ENCODE peak calls at places on chromosomes 11 and 22, in six cellular contexts. One of them, this sample, is unnamed.

GRCh38 chr11:57358543-57358961 is 20.4 kb downstream of the P2RX3 start:
- DNase-seq in MM.1S: no peak
- DNase-seq in neural progenitor cell: no peak
- DNase-seq in GM23248: peak; percentile 29
- DNase-seq in SK-N-SH: no peak
- DNase-seq in HCT116: no peak
- DNase-seq in this sample: peak; percentile 40

GRCh38 chr11:129917231-129917630 is 21.9 kb upstream of the NFRKB start:
- DNase-seq in neural progenitor cell: no peak
- DNase-seq in GM23248: peak; percentile 34
- DNase-seq in HCT116: no peak
- DNase-seq in MM.1S: no peak
- DNase-seq in SK-N-SH: no peak
- DNase-seq in this sample: peak; percentile 60

GRCh38 chr11:33557201-33557600 is 143.4 kb downstream of the C11orf91 start:
- DNase-seq in GM23248: peak; percentile 88
- DNase-seq in MM.1S: no peak
- DNase-seq in HCT116: no peak
- DNase-seq in neural progenitor cell: no peak
- DNase-seq in SK-N-SH: no peak
- DNase-seq in this sample: peak; percentile 87

GRCh38 chr22:44587004-44587793 is 89.2 kb upstream of the RTL6 start:
- DNase-seq in HCT116: no peak
- DNase-seq in MM.1S: no peak
- DNase-seq in SK-N-SH: no peak
- DNase-seq in neural progenitor cell: peak; percentile 65
- DNase-seq in GM23248: peak; percentile 45
- DNase-seq in this sample: peak; percentile 44

GRCh38 chr22:17373839-17374238 is 4.6 kb downstream of the CECR2 start:
- DNase-seq in MM.1S: no peak
- DNase-seq in GM23248: no peak
- DNase-seq in neural progenitor cell: no peak
- DNase-seq in HCT116: no peak
- DNase-seq in SK-N-SH: no peak
- DNase-seq in this sample: no peak

GRCh38 chr22:43128928-43129424 is 14.2 kb downstream of the MCAT start:
- DNase-seq in MM.1S: peak; percentile 92
- DNase-seq in GM23248: no peak
- DNase-seq in SK-N-SH: no peak
- DNase-seq in neural progenitor cell: no peak
- DNase-seq in HCT116: no peak
- DNase-seq in this sample: no peak

GRCh38 chr11:130587658-130588057 is 139.2 kb downstream of the ADAMTS15 start:
- DNase-seq in SK-N-SH: no peak
- DNase-seq in neural progenitor cell: no peak
- DNase-seq in GM23248: no peak
- DNase-seq in MM.1S: no peak
- DNase-seq in HCT116: no peak
- DNase-seq in this sample: no peak

GRCh38 chr11:81966340-81966739 is 767.3 kb downstream of the FAM181B start:
- DNase-seq in SK-N-SH: no peak
- DNase-seq in GM23248: no peak
- DNase-seq in MM.1S: no peak
- DNase-seq in HCT116: no peak
- DNase-seq in neural progenitor cell: no peak
- DNase-seq in this sample: no peak

GRCh38 chr11:1460994-1461805 is 25.4 kb downstream of the MOB2 start:
- DNase-seq in SK-N-SH: no peak
- DNase-seq in GM23248: peak; percentile 37
- DNase-seq in neural progenitor cell: no peak
- DNase-seq in HCT116: no peak
- DNase-seq in MM.1S: no peak
- DNase-seq in this sample: no peak

GRCh38 chr22:35310556-35311550 is 11.2 kb downstream of the TOM1 start:
- DNase-seq in MM.1S: peak; percentile 76
- DNase-seq in neural progenitor cell: peak; percentile 25
- DNase-seq in SK-N-SH: no peak
- DNase-seq in HCT116: no peak
- DNase-seq in GM23248: no peak
- DNase-seq in this sample: peak; percentile 37

GRCh38 chr22:44524806-44525205 is 26.8 kb upstream of the RTL6 start:
- DNase-seq in MM.1S: no peak
- DNase-seq in GM23248: no peak
- DNase-seq in neural progenitor cell: no peak
- DNase-seq in HCT116: no peak
- DNase-seq in SK-N-SH: no peak
- DNase-seq in this sample: no peak

GRCh38 chr11:57424802-57425564 is 1.9 kb downstream of the SLC43A3 start:
- DNase-seq in GM23248: peak; percentile 83
- DNase-seq in SK-N-SH: no peak
- DNase-seq in MM.1S: peak; percentile 61
- DNase-seq in HCT116: no peak
- DNase-seq in neural progenitor cell: peak; percentile 40
- DNase-seq in this sample: peak; percentile 71

GRCh38 chr11:57310630-57311086 is 14.1 kb downstream of the TNKS1BP1 start:
- DNase-seq in GM23248: peak; percentile 67
- DNase-seq in neural progenitor cell: no peak
- DNase-seq in MM.1S: no peak
- DNase-seq in SK-N-SH: no peak
- DNase-seq in HCT116: no peak
- DNase-seq in this sample: no peak

GRCh38 chr11:58928691-58929090 is 10.6 kb upstream of the GLYATL1 start:
- DNase-seq in SK-N-SH: no peak
- DNase-seq in GM23248: no peak
- DNase-seq in neural progenitor cell: no peak
- DNase-seq in MM.1S: no peak
- DNase-seq in HCT116: no peak
- DNase-seq in this sample: no peak

GRCh38 chr11:27296406-27296994 is 66.5 kb downstream of the CCDC34 start:
- DNase-seq in GM23248: peak; percentile 77
- DNase-seq in neural progenitor cell: peak; percentile 62
- DNase-seq in SK-N-SH: peak; percentile 36
- DNase-seq in HCT116: peak; percentile 27
- DNase-seq in MM.1S: peak; percentile 51
- DNase-seq in this sample: peak; percentile 74

GRCh38 chr22:49587987-49588386 is 239.7 kb downstream of the BRD1 start:
- DNase-seq in neural progenitor cell: no peak
- DNase-seq in SK-N-SH: no peak
- DNase-seq in MM.1S: no peak
- DNase-seq in HCT116: no peak
- DNase-seq in GM23248: no peak
- DNase-seq in this sample: no peak

DNA sequence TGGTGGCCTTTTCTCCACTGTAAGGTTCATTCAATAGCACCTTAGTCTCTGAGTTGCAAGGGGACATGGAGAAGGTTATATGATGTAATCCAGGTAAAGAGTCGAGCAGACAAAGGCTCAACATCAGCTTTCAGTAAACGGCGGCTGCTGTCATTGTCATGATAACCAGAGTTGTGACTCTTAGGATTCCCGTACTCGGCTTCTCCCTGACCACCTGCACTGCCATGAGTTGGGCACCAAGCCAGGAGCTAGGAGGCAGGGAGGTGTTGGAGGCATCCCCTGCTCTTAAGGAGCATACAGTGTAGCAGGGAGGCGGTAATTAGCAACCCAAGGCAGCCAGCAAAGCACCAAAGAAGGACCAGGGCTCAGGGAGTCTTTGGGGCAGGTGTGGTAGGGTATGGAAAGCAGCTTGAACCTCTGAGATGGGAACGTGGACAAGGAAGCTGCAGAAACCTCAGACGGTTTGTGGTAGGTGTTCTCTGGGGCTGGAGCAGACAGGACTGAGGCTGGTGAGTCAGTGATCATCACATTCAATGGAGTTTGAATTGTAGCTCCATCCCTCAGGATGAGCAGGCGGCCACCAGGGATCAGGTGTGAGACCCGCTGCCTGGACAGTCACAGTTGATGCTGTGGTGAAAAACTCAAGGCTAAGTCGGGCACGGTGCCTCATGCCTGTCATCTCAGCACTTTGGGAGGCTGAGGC is 31.7 kb downstream of the LIF start:
- DNase-seq in neural progenitor cell: no peak
- DNase-seq in SK-N-SH: no peak
- DNase-seq in MM.1S: no peak
- DNase-seq in HCT116: no peak
- DNase-seq in GM23248: no peak
- DNase-seq in this sample: no peak
- H3K4me2 ChIP-seq in neural progenitor cell: no peak overlapping the region
- H3K4me2 ChIP-seq in SK-N-SH: no peak overlapping the region
- H3K4me2 ChIP-seq in MM.1S: no peak overlapping the region
- H3K4me2 ChIP-seq in HCT116: no peak overlapping the region
- H3K4me2 ChIP-seq in GM23248: no peak overlapping the region
- H3K4me2 ChIP-seq in this sample: no peak overlapping the region

DNA sequence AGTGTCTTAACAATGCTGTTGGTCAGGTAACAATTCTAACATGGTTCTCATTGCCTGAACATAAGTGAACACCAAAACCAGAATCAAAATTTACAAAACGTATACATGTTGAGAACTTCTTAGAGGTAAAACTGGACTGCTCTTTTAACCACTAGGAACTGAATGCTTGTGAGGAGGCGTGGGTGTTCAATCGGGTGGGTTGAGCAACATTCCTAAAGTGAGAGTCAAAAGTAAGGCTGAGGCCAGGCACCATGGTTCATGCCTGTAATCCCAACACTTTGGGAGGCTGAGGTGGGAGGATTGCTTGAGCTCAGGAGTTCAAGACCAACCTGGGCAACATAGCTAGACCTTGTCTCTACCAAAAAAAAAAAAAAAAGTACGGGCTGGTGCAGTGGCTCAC is 11.5 kb downstream of the PPME1 start:
- DNase-seq in GM23248: peak; percentile 25
- DNase-seq in neural progenitor cell: no peak
- DNase-seq in HCT116: no peak
- DNase-seq in MM.1S: no peak
- DNase-seq in SK-N-SH: no peak
- DNase-seq in this sample: peak; percentile 57
- TF ChIP-seq EZH2phosphoT487 in GM23248: no peak
- TF ChIP-seq EZH2phosphoT487 in neural progenitor cell: no peak
- TF ChIP-seq EZH2phosphoT487 in HCT116: no peak
- TF ChIP-seq EZH2phosphoT487 in MM.1S: no peak
- TF ChIP-seq EZH2phosphoT487 in SK-N-SH: no peak
- TF ChIP-seq EZH2phosphoT487 in this sample: no peak

GRCh38 chr11:132493786-132494185 is 1038.5 kb downstream of the OPCML start:
- DNase-seq in SK-N-SH: no peak
- DNase-seq in HCT116: no peak
- DNase-seq in GM23248: no peak
- DNase-seq in neural progenitor cell: no peak
- DNase-seq in MM.1S: no peak
- DNase-seq in this sample: no peak
- H3K9ac ChIP-seq in SK-N-SH: no peak overlapping the region
- H3K9ac ChIP-seq in HCT116: no peak overlapping the region
- H3K9ac ChIP-seq in GM23248: no peak overlapping the region
- H3K9ac ChIP-seq in neural progenitor cell: no peak overlapping the region
- H3K9ac ChIP-seq in MM.1S: no peak overlapping the region
- H3K9ac ChIP-seq in this sample: no peak overlapping the region

DNA sequence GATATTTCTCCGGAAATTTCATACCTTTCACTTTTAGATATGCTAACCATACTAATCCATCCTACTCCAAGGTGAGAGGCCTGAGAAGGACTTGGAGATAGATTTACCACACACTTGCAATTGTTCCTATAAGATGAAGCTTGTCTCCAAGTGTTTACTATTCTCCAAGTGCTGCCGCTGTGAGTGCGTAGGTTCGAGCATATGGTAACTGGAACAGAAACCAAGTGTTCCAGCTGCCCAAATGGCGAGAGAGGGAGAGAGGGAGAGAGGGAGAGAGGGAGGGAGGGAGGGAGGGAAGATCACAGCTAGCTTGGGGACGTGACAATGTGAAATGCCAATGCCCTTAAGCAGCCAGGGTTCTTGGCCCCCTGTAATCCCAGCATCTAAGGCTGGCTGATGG is 21.5 kb downstream of the ASCC2 start:
- DNase-seq in MM.1S: no peak
- DNase-seq in SK-N-SH: no peak
- DNase-seq in neural progenitor cell: no peak
- DNase-seq in HCT116: no peak
- DNase-seq in GM23248: no peak
- DNase-seq in this sample: no peak
- H3K4me2 ChIP-seq in MM.1S: no peak overlapping the region
- H3K4me2 ChIP-seq in SK-N-SH: no peak overlapping the region
- H3K4me2 ChIP-seq in neural progenitor cell: no peak overlapping the region
- H3K4me2 ChIP-seq in HCT116: no peak overlapping the region
- H3K4me2 ChIP-seq in GM23248: no peak overlapping the region
- H3K4me2 ChIP-seq in this sample: no peak overlapping the region

GRCh38 chr11:121654506-121655480 is 202.0 kb upstream of the SORL1-AS1 start:
- DNase-seq in HCT116: no peak
- DNase-seq in SK-N-SH: no peak
- DNase-seq in GM23248: peak; percentile 61
- DNase-seq in neural progenitor cell: no peak
- DNase-seq in MM.1S: no peak
- DNase-seq in this sample: peak; percentile 83
- TF ChIP-seq EZH2phosphoT487 in HCT116: no peak
- TF ChIP-seq EZH2phosphoT487 in SK-N-SH: no peak
- TF ChIP-seq EZH2phosphoT487 in GM23248: no peak
- TF ChIP-seq EZH2phosphoT487 in neural progenitor cell: no peak
- TF ChIP-seq EZH2phosphoT487 in MM.1S: no peak
- TF ChIP-seq EZH2phosphoT487 in this sample: no peak

GRCh38 chr22:38700789-38701628 is at the start of gene JOSD1:
- DNase-seq in MM.1S: peak; percentile 97
- DNase-seq in HCT116: peak; percentile 87
- DNase-seq in SK-N-SH: peak; percentile 91
- DNase-seq in neural progenitor cell: peak; percentile 97
- DNase-seq in GM23248: peak; percentile 96
- DNase-seq in this sample: peak; percentile 93

GRCh38 chr22:38699143-38699542 is 1.6 kb downstream of the JOSD1 start:
- DNase-seq in MM.1S: no peak
- DNase-seq in SK-N-SH: no peak
- DNase-seq in neural progenitor cell: no peak
- DNase-seq in GM23248: peak; percentile 6
- DNase-seq in HCT116: no peak
- DNase-seq in this sample: no peak

GRCh38 chr22:38698407-38699094 is 2.2 kb downstream of the JOSD1 start:
- DNase-seq in GM23248: no peak
- DNase-seq in SK-N-SH: no peak
- DNase-seq in HCT116: no peak
- DNase-seq in neural progenitor cell: no peak
- DNase-seq in MM.1S: no peak
- DNase-seq in this sample: no peak

GRCh38 chr22:38700271-38700788 is 413 bp downstream of the JOSD1 start:
- DNase-seq in GM23248: peak; percentile 82
- DNase-seq in MM.1S: no peak
- DNase-seq in SK-N-SH: peak; percentile 82
- DNase-seq in neural progenitor cell: peak; percentile 89
- DNase-seq in HCT116: no peak
- DNase-seq in this sample: peak; percentile 53

DNA sequence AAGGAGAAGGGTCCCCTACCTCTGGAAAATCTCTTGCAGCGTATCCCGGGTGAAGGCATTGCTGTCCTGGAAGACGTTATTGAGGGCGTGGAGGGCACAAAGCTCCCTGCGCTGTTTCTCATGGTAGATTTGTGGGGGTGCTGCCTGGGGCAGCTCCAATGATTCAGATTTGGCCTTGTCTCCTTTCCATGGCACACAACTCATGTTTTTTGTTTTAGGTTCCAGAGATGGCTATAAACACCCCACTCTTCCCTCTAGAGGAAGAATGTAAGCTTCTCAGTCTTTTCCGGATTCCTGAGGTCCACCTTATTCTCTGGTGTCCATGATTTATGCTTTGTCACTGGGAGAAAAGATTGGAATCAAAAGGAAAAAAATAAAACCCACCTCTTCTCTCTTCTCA is 959 bp downstream of the JOSD1 start:
- DNase-seq in SK-N-SH: no peak
- DNase-seq in neural progenitor cell: no peak
- DNase-seq in GM23248: peak; percentile 83
- DNase-seq in MM.1S: no peak
- DNase-seq in HCT116: no peak
- DNase-seq in this sample: peak; percentile 27
- H3K9ac ChIP-seq in SK-N-SH: peak overlapping the region; percentile 95
- H3K9ac ChIP-seq in neural progenitor cell: peak overlapping the region; percentile 79
- H3K9ac ChIP-seq in GM23248: peak overlapping the region; percentile 99
- H3K9ac ChIP-seq in MM.1S: peak overlapping the region; percentile 98
- H3K9ac ChIP-seq in HCT116: peak overlapping the region; percentile 98
- H3K9ac ChIP-seq in this sample: peak overlapping the region; percentile 97